ENCODE peak calls at places on chromosomes 11 and 22, in five cellular contexts. One of them, this sample, is unnamed. For H3K27me3, the result is how much of the 10 kb centered on the place peaks cover.

GRCh38 chr11:47186076-47186936 is at the start of gene PACSIN3:
- DNase-seq in adrenal gland: peak
- DNase-seq in endodermal cell: peak
- DNase-seq in psoas muscle: peak
- DNase-seq in dorsolateral prefrontal cortex: no peak
- DNase-seq in this sample: peak

GRCh38 chr11:129323896-129324522 is 51.6 kb upstream of the BARX2 start:
- DNase-seq in psoas muscle: no peak
- DNase-seq in adrenal gland: peak
- DNase-seq in dorsolateral prefrontal cortex: no peak
- DNase-seq in endodermal cell: peak
- DNase-seq in this sample: no peak

GRCh38 chr11:6567371-6567745 is 36.1 kb downstream of the RRP8 start:
- DNase-seq in dorsolateral prefrontal cortex: no peak
- DNase-seq in adrenal gland: no peak
- DNase-seq in psoas muscle: no peak
- DNase-seq in endodermal cell: no peak
- DNase-seq in this sample: no peak

GRCh38 chr22:39631857-39632256 is 61.3 kb downstream of the CACNA1I start:
- DNase-seq in psoas muscle: no peak
- DNase-seq in dorsolateral prefrontal cortex: no peak
- DNase-seq in endodermal cell: no peak
- DNase-seq in adrenal gland: no peak
- DNase-seq in this sample: no peak

GRCh38 chr11:106468091-106468490 is 390.6 kb downstream of the AASDHPPT start:
- DNase-seq in adrenal gland: no peak
- DNase-seq in endodermal cell: no peak
- DNase-seq in dorsolateral prefrontal cortex: no peak
- DNase-seq in psoas muscle: no peak
- DNase-seq in this sample: no peak

GRCh38 chr11:66150140-66150539 is 80.1 kb downstream of the PACS1 start:
- DNase-seq in dorsolateral prefrontal cortex: no peak
- DNase-seq in psoas muscle: no peak
- DNase-seq in endodermal cell: no peak
- DNase-seq in adrenal gland: no peak
- DNase-seq in this sample: no peak

GRCh38 chr11:128251140-128251539 is 336.2 kb downstream of the ETS1 start:
- DNase-seq in endodermal cell: no peak
- DNase-seq in psoas muscle: no peak
- DNase-seq in dorsolateral prefrontal cortex: no peak
- DNase-seq in adrenal gland: no peak
- DNase-seq in this sample: no peak

GRCh38 chr11:73314121-73314948 is 6.3 kb downstream of the ARHGEF17 start:
- DNase-seq in adrenal gland: no peak
- DNase-seq in endodermal cell: peak
- DNase-seq in psoas muscle: peak
- DNase-seq in dorsolateral prefrontal cortex: peak
- DNase-seq in this sample: no peak

GRCh38 chr22:43100223-43100622 is 10.3 kb upstream of the BIK start:
- DNase-seq in psoas muscle: no peak
- DNase-seq in endodermal cell: no peak
- DNase-seq in adrenal gland: no peak
- DNase-seq in dorsolateral prefrontal cortex: no peak
- DNase-seq in this sample: no peak

GRCh38 chr11:3049430-3050243 is 7.6 kb downstream of the CARS1 start:
- DNase-seq in psoas muscle: peak
- DNase-seq in adrenal gland: peak
- DNase-seq in endodermal cell: no peak
- DNase-seq in dorsolateral prefrontal cortex: peak
- DNase-seq in this sample: peak

GRCh38 chr11:130390071-130390758 is 38.2 kb downstream of the ADAMTS8 start:
- DNase-seq in psoas muscle: no peak
- DNase-seq in dorsolateral prefrontal cortex: peak
- DNase-seq in endodermal cell: no peak
- DNase-seq in adrenal gland: peak
- DNase-seq in this sample: no peak

GRCh38 chr11:113188433-113188834 is 125.9 kb upstream of the TTC12 start:
- DNase-seq in psoas muscle: no peak
- DNase-seq in adrenal gland: no peak
- DNase-seq in endodermal cell: no peak
- DNase-seq in dorsolateral prefrontal cortex: no peak
- DNase-seq in this sample: no peak

DNA sequence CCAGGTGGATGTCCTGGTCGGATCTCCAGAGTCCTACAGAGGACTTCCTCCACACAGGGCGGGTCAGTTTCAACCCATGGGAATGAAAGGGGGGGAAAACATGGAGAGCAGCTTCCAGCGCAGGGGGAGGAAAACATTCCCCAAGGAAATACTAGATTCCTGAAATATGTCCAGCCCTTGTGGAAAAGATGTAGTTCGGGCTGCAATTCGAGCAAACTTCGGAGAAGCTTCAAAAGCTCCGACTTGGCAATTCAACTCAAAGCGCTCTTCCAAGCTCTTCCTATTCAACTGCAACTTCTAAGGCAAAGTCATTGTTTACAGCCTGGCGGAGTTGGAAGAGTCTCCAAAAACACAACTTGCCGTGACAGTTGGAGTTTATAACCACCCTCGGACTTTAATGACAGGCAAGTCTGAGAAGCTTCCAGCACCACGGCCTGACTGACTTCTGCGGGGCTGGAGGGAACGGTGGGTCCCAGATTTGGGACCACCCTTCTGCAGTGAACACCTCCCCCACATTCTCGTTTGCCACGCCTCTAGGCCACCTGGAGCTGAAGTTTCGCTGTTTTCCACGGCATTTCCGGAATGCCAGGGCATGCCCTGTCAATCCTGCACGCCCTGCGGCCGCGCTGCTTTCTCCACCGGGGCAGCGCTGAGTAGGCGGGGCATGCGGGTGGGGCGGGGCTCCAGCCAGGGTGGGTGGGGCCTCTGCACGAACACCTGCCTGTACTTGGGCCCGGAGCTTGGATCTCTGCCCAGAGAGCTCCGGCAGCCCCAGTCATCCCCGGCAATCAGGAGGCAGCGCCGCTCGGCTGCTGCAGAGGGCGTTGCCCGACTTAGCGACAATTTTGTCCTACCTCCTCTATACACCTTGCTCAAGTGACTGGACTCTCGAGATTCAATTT is 49.0 kb upstream of the BIRC3 start:
- DNase-seq in dorsolateral prefrontal cortex: peak
- DNase-seq in psoas muscle: peak
- DNase-seq in adrenal gland: peak
- DNase-seq in endodermal cell: peak
- DNase-seq in this sample: peak
- TF ChIP-seq CTCF in dorsolateral prefrontal cortex: peak
- TF ChIP-seq CTCF in psoas muscle: peak
- TF ChIP-seq CTCF in adrenal gland: peak
- TF ChIP-seq CTCF in endodermal cell: peak
- TF ChIP-seq CTCF in this sample: peak

GRCh38 chr22:35993048-35993714 is 35.4 kb downstream of the RBFOX2 start:
- DNase-seq in psoas muscle: no peak
- DNase-seq in adrenal gland: no peak
- DNase-seq in endodermal cell: no peak
- DNase-seq in dorsolateral prefrontal cortex: no peak
- DNase-seq in this sample: no peak
- H3K27me3 ChIP-seq in psoas muscle: under half
- H3K27me3 ChIP-seq in adrenal gland: under half
- H3K27me3 ChIP-seq in endodermal cell: under half
- H3K27me3 ChIP-seq in dorsolateral prefrontal cortex: under half
- H3K27me3 ChIP-seq in this sample: under half

DNA sequence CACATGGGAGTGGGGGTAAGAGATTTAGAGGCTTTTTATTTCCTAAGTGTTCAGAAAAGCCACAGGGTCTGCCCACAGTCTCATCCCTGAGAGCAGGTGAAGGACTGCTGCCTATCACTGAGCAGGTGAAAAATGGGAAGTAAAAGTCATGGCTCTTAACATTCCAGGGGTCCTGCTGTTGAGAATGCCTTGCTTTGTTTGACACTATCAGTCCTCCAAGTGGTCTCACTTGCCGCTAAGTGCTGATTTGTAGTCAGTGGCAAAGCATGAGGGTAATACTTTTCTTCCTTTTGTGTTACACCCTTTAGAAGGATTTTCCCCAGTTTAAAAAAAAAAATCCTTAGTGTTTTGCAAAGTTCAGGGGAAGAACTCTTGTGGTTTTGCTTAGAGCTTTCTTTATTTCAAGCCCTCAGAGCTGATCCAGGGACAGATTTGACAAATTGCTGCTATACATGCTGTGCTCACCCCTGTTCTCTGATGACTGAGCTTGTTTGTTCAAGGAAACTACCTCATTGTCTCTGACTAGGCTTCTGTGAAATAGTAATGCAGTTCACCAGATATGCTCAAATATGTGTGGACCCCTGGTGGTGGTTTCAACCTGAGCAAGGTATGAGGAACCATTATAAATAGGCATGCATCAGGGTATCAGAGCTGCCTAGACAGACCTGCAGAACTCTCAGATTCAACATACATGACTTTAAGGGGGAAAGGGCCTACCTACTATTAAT is 141.0 kb downstream of the ARHGAP42 start:
- DNase-seq in endodermal cell: peak
- DNase-seq in psoas muscle: no peak
- DNase-seq in dorsolateral prefrontal cortex: no peak
- DNase-seq in adrenal gland: no peak
- DNase-seq in this sample: peak
- TF ChIP-seq CTCF in endodermal cell: peak
- TF ChIP-seq CTCF in psoas muscle: no peak
- TF ChIP-seq CTCF in dorsolateral prefrontal cortex: no peak
- TF ChIP-seq CTCF in adrenal gland: no peak
- TF ChIP-seq CTCF in this sample: peak

DNA sequence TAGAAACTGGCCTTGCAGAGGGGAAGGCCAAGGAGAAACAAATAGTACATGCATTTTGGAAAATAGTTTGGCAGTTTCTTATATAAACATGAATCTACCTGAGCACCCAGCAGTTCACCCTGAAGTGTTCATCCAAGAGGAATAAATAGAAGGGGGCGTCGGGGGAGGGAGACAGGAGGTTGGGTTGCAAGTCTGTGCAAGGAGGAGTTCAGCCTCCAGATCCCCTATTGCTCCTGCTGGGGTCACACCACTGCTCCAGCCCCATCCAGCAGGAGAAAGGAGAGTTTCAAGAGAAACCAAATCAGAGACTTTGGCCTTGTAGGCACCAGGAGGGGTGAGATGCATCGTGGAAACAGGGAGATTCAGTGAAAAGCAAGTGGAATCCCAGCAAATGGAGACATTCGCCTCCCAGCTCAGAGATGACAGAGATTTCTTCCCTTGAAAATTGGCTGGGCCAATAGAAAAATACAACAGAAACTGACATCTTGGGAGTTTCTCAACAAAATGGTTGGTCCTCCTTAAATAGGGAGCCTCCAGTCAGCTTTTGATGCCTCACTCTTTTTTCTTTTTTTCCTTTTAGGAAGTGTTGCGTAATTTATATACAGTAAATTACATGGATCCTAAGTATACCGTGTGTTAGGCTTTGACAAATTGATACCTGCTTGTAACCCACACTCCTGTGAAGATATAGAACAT is 34.1 kb downstream of the OTOG start:
- DNase-seq in adrenal gland: no peak
- DNase-seq in dorsolateral prefrontal cortex: no peak
- DNase-seq in psoas muscle: no peak
- DNase-seq in endodermal cell: peak
- DNase-seq in this sample: no peak
- H3K27me3 ChIP-seq in adrenal gland: under half
- H3K27me3 ChIP-seq in dorsolateral prefrontal cortex: under half
- H3K27me3 ChIP-seq in psoas muscle: under half
- H3K27me3 ChIP-seq in endodermal cell: under half
- H3K27me3 ChIP-seq in this sample: under half